ENCODE peak calls at places on chromosomes 5 and 9, in eight cellular contexts. A, T, W, G, Q, J, V and H are unnamed samples.

GRCh38 chr5:80623911-80624457 is 30.5 kb upstream of the MSH3 start:
- DNase-seq in Q (no peak), A (no peak), W (no peak), G (no peak), J (peak), V (no peak), T (no peak), H (no peak)

GRCh38 chr5:6899215-6899614 is 186.0 kb downstream of the TENT4A start:
- DNase-seq in A (no peak), W (no peak), T (peak), V (no peak), G (no peak), Q (no peak), J (peak), H (no peak)

GRCh38 chr5:922745-923472 is 30.2 kb downstream of the TRIP13 start:
- DNase-seq in G (no peak), A (peak), Q (no peak), T (no peak), W (no peak), J (no peak), V (no peak), H (no peak)

GRCh38 chr5:168679515-168679920 is 100.3 kb upstream of the PANK3 start:
- DNase-seq in W (peak), T (peak), V (peak), Q (peak), J (peak), G (peak), A (peak), H (peak)

GRCh38 chr9:23754551-23754950 is 71.5 kb downstream of the ELAVL2 start:
- DNase-seq in W (no peak), V (no peak), Q (no peak), G (no peak), A (no peak), J (no peak), T (no peak), H (peak)

GRCh38 chr5:33793836-33794549 is 97.8 kb downstream of the ADAMTS12 start:
- DNase-seq in V (no peak), Q (no peak), A (no peak), T (no peak), G (no peak), W (no peak), J (no peak), H (peak)

GRCh38 chr9:104386020-104386419 is 118.0 kb upstream of the OR13F1 start:
- DNase-seq in W (no peak), V (no peak), Q (no peak), A (no peak), G (no peak), T (no peak), J (no peak), H (no peak)

GRCh38 chr9:107087256-107087655 is 195.8 kb upstream of the RAD23B start:
- DNase-seq in Q (no peak), J (no peak), T (no peak), A (no peak), V (no peak), G (no peak), W (no peak), H (no peak)

GRCh38 chr5:10985711-10986110 is 224.7 kb upstream of the DAP start:
- DNase-seq in W (no peak), J (no peak), T (no peak), A (no peak), Q (no peak), G (no peak), V (no peak), H (no peak)

GRCh38 chr9:3936520-3937235 is 363.2 kb downstream of the GLIS3 start:
- DNase-seq in W (no peak), Q (no peak), A (no peak), G (no peak), V (no peak), T (peak), J (peak), H (no peak)

GRCh38 chr9:130846487-130847305 is 11.6 kb downstream of the ABL1 start:
- DNase-seq in V (no peak), G (no peak), J (no peak), T (no peak), W (no peak), A (peak), Q (no peak), H (peak)

GRCh38 chr5:28809811-28810750 is 1771.7 kb upstream of the CDH9 start:
- DNase-seq in Q (no peak), G (no peak), T (no peak), J (no peak), A (no peak), W (no peak), V (no peak), H (no peak)

GRCh38 chr5:127525181-127525580 is 7.7 kb downstream of the PRRC1 start:
- DNase-seq in A (no peak), T (no peak), W (no peak), Q (no peak), V (no peak), J (no peak), G (no peak), H (no peak)

GRCh38 chr9:90489066-90489465 is 153.6 kb downstream of the DIRAS2 start:
- DNase-seq in V (no peak), Q (no peak), A (no peak), G (no peak), T (no peak), J (no peak), W (no peak), H (no peak)

GRCh38 chr9:105216440-105217178 is 27.8 kb upstream of the SLC44A1 start:
- DNase-seq in T (no peak), V (no peak), A (no peak), J (no peak), G (no peak), Q (no peak), W (no peak), H (no peak)

GRCh38 chr9:76414656-76415055 is 20.4 kb upstream of the RFK start:
- DNase-seq in G (no peak), A (no peak), T (no peak), W (no peak), J (peak), V (no peak), Q (no peak), H (peak)

GRCh38 chr9:20573023-20573422 is 49.3 kb downstream of the MLLT3 start:
- DNase-seq in A (no peak), T (no peak), G (no peak), W (no peak), V (no peak), Q (no peak), J (no peak), H (no peak)

GRCh38 chr5:90386099-90386710 is 23.4 kb downstream of the CETN3 start:
- DNase-seq in W (no peak), Q (no peak), G (no peak), V (no peak), A (no peak), T (peak), J (peak), H (no peak)

GRCh38 chr5:97338729-97339128 is 155.7 kb upstream of the RIOK2 start:
- DNase-seq in W (no peak), Q (no peak), V (no peak), A (no peak), T (no peak), J (no peak), G (no peak), H (no peak)

GRCh38 chr5:59582746-59583145 is 310.8 kb downstream of the PDE4D start:
- DNase-seq in A (no peak), G (no peak), J (no peak), V (no peak), T (no peak), W (no peak), Q (no peak), H (no peak)

GRCh38 chr9:82127993-82128710 is 139.6 kb downstream of the SPATA31D1 start:
- DNase-seq in V (no peak), J (no peak), W (no peak), G (no peak), Q (no peak), A (no peak), T (no peak), H (no peak)

GRCh38 chr9:126690431-126691051 is 76.8 kb downstream of the LMX1B start:
- DNase-seq in W (peak), J (peak), A (no peak), Q (peak), G (no peak), T (peak), V (no peak), H (no peak)

GRCh38 chr5:133754575-133755169 is 142.3 kb upstream of the FSTL4 start:
- DNase-seq in G (peak), Q (peak), W (no peak), V (no peak), A (no peak), T (peak), J (peak), H (no peak)

GRCh38 chr5:76427481-76428140 is 24.5 kb downstream of the IQGAP2 start:
- DNase-seq in G (no peak), V (no peak), J (no peak), W (no peak), Q (no peak), T (no peak), A (no peak), H (no peak)

GRCh38 chr5:82673460-82673859 is 395.3 kb upstream of the RPS23 start:
- DNase-seq in T (no peak), A (no peak), W (no peak), G (no peak), V (no peak), Q (no peak), J (no peak), H (no peak)

GRCh38 chr5:151476054-151476453 is 28.7 kb downstream of the SLC36A1 start:
- DNase-seq in J (no peak), W (no peak), A (no peak), Q (no peak), V (no peak), T (no peak), G (no peak), H (no peak)

GRCh38 chr9:81633952-81634421 is 55.4 kb downstream of the TLE1 start:
- DNase-seq in V (no peak), T (no peak), W (no peak), G (no peak), A (no peak), Q (no peak), J (no peak), H (no peak)

GRCh38 chr5:14781106-14781505 is 90.5 kb downstream of the ANKH start:
- DNase-seq in V (no peak), T (no peak), G (no peak), A (no peak), W (no peak), J (no peak), Q (no peak), H (no peak)

GRCh38 chr9:23539311-23539710 is 286.7 kb downstream of the ELAVL2 start:
- DNase-seq in A (no peak), G (no peak), J (no peak), W (no peak), Q (no peak), T (no peak), V (no peak), H (no peak)

GRCh38 chr9:92187390-92187789 is 72.2 kb upstream of the SPTLC1 start:
- DNase-seq in V (no peak), Q (no peak), W (no peak), J (no peak), G (no peak), T (no peak), A (no peak), H (no peak)

GRCh38 chr5:168085321-168086040 is 206.0 kb upstream of the WWC1 start:
- DNase-seq in W (no peak), J (no peak), G (no peak), T (no peak), Q (no peak), A (no peak), V (no peak), H (peak)

GRCh38 chr9:117092582-117092981 is 322.3 kb downstream of the ASTN2 start:
- DNase-seq in J (no peak), G (no peak), V (no peak), A (no peak), T (no peak), Q (no peak), W (no peak), H (peak)

GRCh38 chr5:144032375-144032774 is 138.1 kb downstream of the YIPF5 start:
- DNase-seq in A (no peak), G (no peak), W (no peak), J (peak), Q (peak), V (no peak), T (peak), H (no peak)

GRCh38 chr5:73030995-73031394 is 75.2 kb downstream of the FCHO2 start:
- DNase-seq in J (no peak), V (peak), A (no peak), W (no peak), Q (peak), T (no peak), G (no peak), H (peak)

GRCh38 chr5:175460126-175460525 is 16.1 kb upstream of the DRD1 start:
- DNase-seq in V (no peak), T (peak), W (no peak), J (peak), Q (no peak), G (no peak), A (no peak), H (peak)

GRCh38 chr9:83733739-83734138 is 26.0 kb upstream of the UBQLN1 start:
- DNase-seq in A (no peak), T (no peak), J (no peak), Q (no peak), W (no peak), V (no peak), G (no peak), H (no peak)

GRCh38 chr5:17255471-17256016 is 38.1 kb downstream of the BASP1 start:
- DNase-seq in W (no peak), T (no peak), J (no peak), G (no peak), A (no peak), Q (no peak), V (no peak), H (no peak)